ENCODE peak calls at places on chromosomes 2 and 18, in five cellular contexts. X is cardiac fibroblast, R is lower lobe of right lung, N is mucosa of descending colon, L is upper lobe of left lung. S is an unnamed sample.

GRCh38 chr2:218400167-218400929 is 680 bp downstream of the CTDSP1 start:
- DNase-seq in X (peak; percentile 37), R (peak; percentile 76), N (peak; percentile 82), L (peak; percentile 93), S (no peak)

GRCh38 chr2:115763601-115764000 is 1321.2 kb downstream of the DPP10 start:
- DNase-seq in X (no peak), R (no peak), N (no peak), L (no peak), S (no peak)

GRCh38 chr2:171272039-171272438 is 111.3 kb upstream of the TLK1 start:
- DNase-seq in X (peak; percentile 90), R (peak; percentile 50), N (no peak), L (no peak), S (no peak)

GRCh38 chr2:393711-394696 is 106.1 kb upstream of the ALKAL2 start:
- DNase-seq in X (peak; percentile 6), R (no peak), N (peak; percentile 69), L (no peak), S (no peak)

GRCh38 chr2:27262379-27263286 is at the start of gene SLC30A3:
- DNase-seq in X (peak; percentile 27), R (peak; percentile 74), N (peak; percentile 65), L (peak; percentile 93), S (no peak)

GRCh38 chr2:227881866-227882517 is 10.6 kb downstream of the DAW1 start:
- DNase-seq in X (peak; percentile 60), R (no peak), N (no peak), L (no peak), S (no peak)

GRCh38 chr2:134944975-134945374 is 26.4 kb downstream of the CCNT2 start:
- DNase-seq in X (no peak), R (no peak), N (no peak), L (no peak), S (no peak)

GRCh38 chr2:179059026-179059680 is 9.2 kb upstream of the CCDC141 start:
- DNase-seq in X (no peak), R (no peak), N (no peak), L (no peak), S (no peak)

GRCh38 chr18:9488535-9488934 is 13.2 kb downstream of the RALBP1 start:
- DNase-seq in X (no peak), R (no peak), N (no peak), L (no peak), S (no peak)

GRCh38 chr2:241498115-241499070 is 10.0 kb downstream of the STK25 start:
- DNase-seq in X (no peak), R (no peak), N (no peak), L (peak; percentile 66), S (no peak)

GRCh38 chr2:32278476-32278853 is 761 bp downstream of the YIPF4 start:
- DNase-seq in X (no peak), R (no peak), N (no peak), L (no peak), S (no peak)

GRCh38 chr18:44786697-44787096 is 106.0 kb downstream of the SETBP1 start:
- DNase-seq in X (no peak), R (no peak), N (no peak), L (no peak), S (no peak)

GRCh38 chr2:240790370-240791210 is 29.4 kb downstream of the KIF1A start:
- DNase-seq in X (no peak), R (peak; percentile 40), N (peak; percentile 30), L (peak; percentile 50), S (no peak)

GRCh38 chr2:147046473-147046872 is 798.4 kb upstream of the ACVR2A start:
- DNase-seq in X (no peak), R (no peak), N (no peak), L (no peak), S (no peak)

GRCh38 chr2:172364261-172364660 is 63.1 kb upstream of the ITGA6 start:
- DNase-seq in X (no peak), R (no peak), N (no peak), L (no peak), S (no peak)

GRCh38 chr2:159326569-159327255 is 40.2 kb upstream of the WDSUB1 start:
- DNase-seq in X (peak; percentile 81), R (no peak), N (no peak), L (no peak), S (no peak)

GRCh38 chr2:56208380-56208779 is 24.6 kb downstream of the CCDC85A start:
- DNase-seq in X (no peak), R (no peak), N (no peak), L (no peak), S (no peak)

GRCh38 chr2:217691920-217692666 is 310.7 kb downstream of the TNS1 start:
- DNase-seq in X (peak; percentile 14), R (peak; percentile 66), N (peak; percentile 59), L (no peak), S (no peak)

GRCh38 chr2:173588931-173589369 is 234.3 kb downstream of the CDCA7 start:
- DNase-seq in X (peak; percentile 45), R (no peak), N (no peak), L (no peak), S (no peak)

GRCh38 chr18:32549248-32549842 is 78.7 kb upstream of the GAREM1 start:
- DNase-seq in X (peak; percentile 65), R (peak; percentile 51), N (no peak), L (no peak), S (no peak)

GRCh38 chr18:44130365-44130942 is 550.2 kb upstream of the SETBP1 start:
- DNase-seq in X (peak; percentile 61), R (no peak), N (no peak), L (no peak), S (no peak)

GRCh38 chr18:75784413-75784812 is 356.9 kb upstream of the SMIM21 start:
- DNase-seq in X (no peak), R (no peak), N (no peak), L (no peak), S (no peak)

GRCh38 chr2:556494-556893 is 120.7 kb downstream of the TMEM18 start:
- DNase-seq in X (no peak), R (no peak), N (no peak), L (no peak), S (no peak)

GRCh38 chr2:95012881-95013550 is 12.5 kb upstream of the MAL start:
- DNase-seq in X (no peak), R (no peak), N (peak; percentile 8), L (no peak), S (no peak)

GRCh38 chr2:129548880-129549279 is 430.6 kb upstream of the RAB6C start:
- DNase-seq in X (no peak), R (no peak), N (no peak), L (no peak), S (no peak)

GRCh38 chr2:120754067-120754960 is 18.6 kb downstream of the GLI2 start:
- DNase-seq in X (peak; percentile 31), R (no peak), N (no peak), L (no peak), S (no peak)

GRCh38 chr2:32553829-32554432 is 73.9 kb upstream of the TTC27 start:
- DNase-seq in X (peak; percentile 71), R (no peak), N (no peak), L (no peak), S (no peak)

GRCh38 chr18:11654736-11655604 is 34.1 kb upstream of the GNAL start:
- DNase-seq in X (peak; percentile 50), R (peak; percentile 70), N (no peak), L (peak; percentile 90), S (no peak)

GRCh38 chr2:238233625-238234024 is 6.2 kb downstream of the HES6 start:
- DNase-seq in X (no peak), R (no peak), N (no peak), L (no peak), S (no peak)

GRCh38 chr2:168120730-168121129 is 126.7 kb downstream of the STK39 start:
- DNase-seq in X (no peak), R (no peak), N (no peak), L (no peak), S (no peak)

GRCh38 chr18:69631281-69631680 is 230.6 kb downstream of the DOK6 start:
- DNase-seq in X (no peak), R (no peak), N (no peak), L (no peak), S (no peak)

GRCh38 chr2:43648979-43649701 is 12.1 kb downstream of the PLEKHH2 start:
- DNase-seq in X (no peak), R (no peak), N (no peak), L (no peak), S (no peak)

GRCh38 chr2:234257859-234258561 is 207.5 kb downstream of the SPP2 start:
- DNase-seq in X (peak; percentile 98), R (no peak), N (no peak), L (no peak), S (no peak)

GRCh38 chr2:168935810-168936581 is 34.9 kb downstream of the G6PC2 start:
- DNase-seq in X (peak; percentile 88), R (no peak), N (no peak), L (no peak), S (no peak)

GRCh38 chr2:232341739-232342126 is 36.8 kb upstream of the ALPP start:
- DNase-seq in X (no peak), R (peak; percentile 35), N (no peak), L (no peak), S (no peak)
- H3K4me3 ChIP-seq in X (no peak overlapping the region), R (no peak overlapping the region), N (no peak overlapping the region), L (no peak overlapping the region), S (no peak overlapping the region)

GRCh38 chr2:114661926-114662670 is 219.7 kb downstream of the DPP10 start:
- DNase-seq in X (no peak), R (peak; percentile 59), N (peak; percentile 28), L (peak; percentile 83), S (no peak)
- H3K4me3 ChIP-seq in X (peak overlapping the region; percentile 43), R (peak overlapping the region; percentile 61), N (no peak overlapping the region), L (peak overlapping the region; percentile 65), S (peak overlapping the region; percentile 50)

DNA sequence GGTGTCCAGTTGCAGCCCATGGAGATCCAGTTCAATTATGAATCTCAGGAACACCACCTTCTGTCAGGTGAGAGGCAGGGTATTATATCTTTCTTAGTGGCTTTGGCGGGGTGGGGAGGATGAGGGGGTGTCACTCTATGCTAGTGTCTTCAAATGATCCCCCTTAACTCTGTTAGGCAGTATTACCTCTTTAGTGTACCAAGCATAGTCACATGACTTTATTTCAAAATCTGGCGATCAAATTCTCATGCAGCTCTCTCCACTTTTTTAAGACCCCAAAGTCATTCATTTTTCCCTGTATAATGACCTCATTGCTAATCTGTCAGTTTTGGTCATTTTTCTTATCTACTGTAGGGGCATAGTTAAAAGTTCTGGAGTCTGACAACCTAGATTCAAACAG is 1.1 kb upstream of the ZSCAN30 start:
- DNase-seq in X (no peak), R (no peak), N (no peak), L (no peak), S (no peak)
- H3K4me3 ChIP-seq in X (peak overlapping the region; percentile 86), R (peak overlapping the region; percentile 76), N (no peak overlapping the region), L (peak overlapping the region; percentile 57), S (peak overlapping the region; percentile 78)

GRCh38 chr2:64990823-64991222 is 1.6 kb downstream of the SLC1A4 start:
- DNase-seq in X (no peak), R (no peak), N (no peak), L (no peak), S (no peak)
- H3K4me3 ChIP-seq in X (peak overlapping the region; percentile 71), R (peak overlapping the region; percentile 82), N (no peak overlapping the region), L (peak overlapping the region; percentile 73), S (peak overlapping the region; percentile 71)

GRCh38 chr2:176118606-176119370 is 2.2 kb downstream of the HOXD10 start:
- DNase-seq in X (peak; percentile 20), R (no peak), N (no peak), L (no peak), S (no peak)

GRCh38 chr2:176121377-176122111 is 975 bp upstream of the HOXD9 start:
- DNase-seq in X (no peak), R (no peak), N (no peak), L (peak; percentile 81), S (no peak)

GRCh38 chr2:176122266-176122632 is 270 bp upstream of the HOXD9 start:
- DNase-seq in X (no peak), R (no peak), N (no peak), L (peak; percentile 75), S (no peak)

GRCh38 chr2:176122633-176123482 is at the start of gene HOXD9:
- DNase-seq in X (no peak), R (no peak), N (peak; percentile 78), L (peak; percentile 83), S (no peak)

GRCh38 chr2:176120369-176121307 is 1.9 kb upstream of the HOXD9 start:
- DNase-seq in X (no peak), R (no peak), N (no peak), L (no peak), S (no peak)
- H3K4me3 ChIP-seq in X (no peak overlapping the region), R (no peak overlapping the region), N (no peak overlapping the region), L (no peak overlapping the region), S (peak overlapping the region; percentile 54)

S was measured in esophagus squamous epithelium.